ENCODE peak calls at places on chromosome 14, in seven cellular contexts. Q is Karpas-422, H is GM23248, U is GM23338, P is MM.1S, J is SK-N-SH, A is HCT116. Z is an unnamed sample. For H3K9me2, the result is how much of the 10 kb centered on the place peaks cover.

GRCh38 chr14:94119071-94119470 is 8.5 kb downstream of the IFI27 start:
- DNase-seq in Q (no peak), H (no peak), U (no peak), P (no peak), J (no peak), A (no peak), Z (no peak)

GRCh38 chr14:62118461-62118860 is 356.2 kb downstream of the SNAPC1 start:
- DNase-seq in Q (no peak), H (no peak), U (no peak), P (no peak), J (no peak), A (no peak), Z (no peak)

GRCh38 chr14:61950340-61950739 is 188.1 kb downstream of the SNAPC1 start:
- DNase-seq in Q (no peak), H (peak), U (no peak), P (no peak), J (peak), A (no peak), Z (no peak)

GRCh38 chr14:77342726-77343397 is 22.0 kb downstream of the GSTZ1 start:
- DNase-seq in Q (no peak), H (no peak), U (no peak), P (no peak), J (no peak), A (no peak), Z (no peak)

GRCh38 chr14:84546236-84546635 is 983.7 kb upstream of the FLRT2 start:
- DNase-seq in Q (no peak), H (no peak), U (no peak), P (no peak), J (no peak), A (no peak), Z (no peak)

GRCh38 chr14:61452452-61452851 is 131.1 kb downstream of the PRKCH start:
- DNase-seq in Q (no peak), H (no peak), U (no peak), P (no peak), J (no peak), A (no peak), Z (no peak)

GRCh38 chr14:84458881-84459280 is 1071.1 kb upstream of the FLRT2 start:
- DNase-seq in Q (no peak), H (no peak), U (no peak), P (no peak), J (no peak), A (no peak), Z (no peak)

GRCh38 chr14:97634786-97635185 is 837.6 kb downstream of the VRK1 start:
- DNase-seq in Q (no peak), H (peak), U (peak), P (no peak), J (no peak), A (no peak), Z (no peak)

GRCh38 chr14:39107624-39108023 is 4.6 kb upstream of the SEC23A start:
- DNase-seq in Q (peak), H (peak), U (peak), P (peak), J (peak), A (no peak), Z (peak)

GRCh38 chr14:64845878-64846277 is 33.8 kb downstream of the SPTB start:
- DNase-seq in Q (no peak), H (peak), U (peak), P (no peak), J (peak), A (no peak), Z (no peak)

GRCh38 chr14:24556756-24557155 is 19.3 kb downstream of the CTSG start:
- DNase-seq in Q (no peak), H (peak), U (no peak), P (peak), J (no peak), A (no peak), Z (no peak)

GRCh38 chr14:28704153-28704552 is 62.4 kb upstream of the FOXG1 start:
- DNase-seq in Q (no peak), H (no peak), U (no peak), P (no peak), J (no peak), A (no peak), Z (no peak)

GRCh38 chr14:68408680-68409079 is 384.2 kb downstream of the ZFP36L1 start:
- DNase-seq in Q (no peak), H (peak), U (no peak), P (no peak), J (no peak), A (no peak), Z (peak)

GRCh38 chr14:77543240-77543551 is 44.6 kb upstream of the ISM2 start:
- DNase-seq in Q (no peak), H (no peak), U (no peak), P (no peak), J (no peak), A (no peak), Z (no peak)

GRCh38 chr14:23435540-23436326 is at the start of gene MYH7:
- DNase-seq in Q (no peak), H (no peak), U (no peak), P (no peak), J (no peak), A (no peak), Z (no peak)

GRCh38 chr14:32405856-32406255 is 76.8 kb downstream of the AKAP6 start:
- DNase-seq in Q (no peak), H (no peak), U (peak), P (no peak), J (no peak), A (no peak), Z (no peak)
- H3K27ac ChIP-seq in Q (no peak), H (no peak), U (no peak), P (no peak), J (no peak), A (no peak), Z (no peak)

DNA sequence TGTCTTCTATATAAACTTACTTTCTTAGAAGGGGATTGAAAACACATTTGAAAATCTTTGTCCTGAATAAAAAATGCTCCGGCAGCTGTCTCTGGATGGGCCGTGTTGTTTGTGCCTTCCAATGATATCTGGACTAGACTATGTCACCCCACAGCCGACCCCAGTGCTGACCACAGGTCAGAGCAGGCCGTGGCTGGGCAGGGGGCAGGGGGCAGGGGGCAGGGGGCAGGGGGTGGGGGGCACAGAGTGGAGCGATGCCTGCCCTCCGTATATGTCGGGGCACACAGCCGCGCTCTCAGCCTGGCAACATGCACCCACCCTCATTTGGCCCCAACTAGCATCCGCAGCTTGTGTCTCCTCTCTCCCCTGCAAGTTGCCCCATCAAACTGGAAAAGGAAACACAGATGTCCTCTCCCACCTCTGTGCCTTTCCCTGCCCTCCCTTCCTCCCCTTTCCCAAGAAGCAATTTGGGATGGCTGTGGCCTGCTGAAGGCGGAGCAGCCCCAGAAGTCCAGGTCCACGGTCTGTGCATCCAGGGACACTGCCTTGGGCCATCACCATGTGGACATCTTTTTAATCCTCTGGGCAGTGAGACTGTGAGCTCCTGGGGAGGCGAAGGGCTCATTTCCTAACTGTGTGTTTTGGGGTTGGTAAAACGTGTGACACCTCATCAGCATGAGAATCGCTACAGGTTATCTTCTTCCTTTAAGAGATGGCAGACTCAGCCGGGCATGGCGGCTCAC is 295.7 kb upstream of the RTL1 start:
- DNase-seq in Q (no peak), H (no peak), U (no peak), P (no peak), J (peak), A (no peak), Z (no peak)
- H3K9me2 ChIP-seq in Q (under half), H (under half), U (under half), P (under half), J (under half), A (under half), Z (under half)

GRCh38 chr14:91323031-91323430 is 78.5 kb upstream of the GPR68 start:
- DNase-seq in Q (no peak), H (no peak), U (no peak), P (no peak), J (no peak), A (no peak), Z (no peak)

GRCh38 chr14:91324606-91324950 is 80.1 kb upstream of the GPR68 start:
- DNase-seq in Q (no peak), H (no peak), U (no peak), P (no peak), J (no peak), A (no peak), Z (no peak)

GRCh38 chr14:91323671-91324605 is 79.4 kb upstream of the GPR68 start:
- DNase-seq in Q (peak), H (peak), U (peak), P (peak), J (peak), A (peak), Z (peak)

GRCh38 chr14:91321131-91321530 is 76.6 kb upstream of the GPR68 start:
- DNase-seq in Q (no peak), H (no peak), U (no peak), P (no peak), J (no peak), A (no peak), Z (no peak)

DNA sequence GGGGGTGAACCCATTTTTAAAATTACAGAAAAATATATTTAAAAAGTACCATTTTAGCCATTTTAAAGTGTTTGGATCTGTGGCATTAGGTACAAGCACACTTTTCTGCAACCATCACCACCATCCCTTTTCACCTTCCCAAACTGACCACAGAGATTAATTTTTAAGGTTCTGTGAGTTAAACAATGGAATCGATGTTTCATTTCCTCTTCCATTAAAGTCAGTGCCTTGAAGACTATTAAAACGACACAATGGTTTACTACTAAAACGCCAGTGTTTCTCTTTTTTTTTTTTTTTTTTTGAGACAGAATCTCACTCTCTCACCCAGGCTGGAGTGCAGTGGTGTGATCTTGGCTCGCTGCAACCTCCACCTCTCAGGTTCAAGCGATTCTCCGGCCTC is 78.1 kb upstream of the GPR68 start:
- DNase-seq in Q (no peak), H (no peak), U (no peak), P (no peak), J (no peak), A (no peak), Z (no peak)
- H3K4me2 ChIP-seq in Q (peak), H (no peak), U (no peak), P (no peak), J (no peak), A (no peak), Z (peak)

GRCh38 chr14:100096656-100097055 is 31.4 kb downstream of the EVL start:
- DNase-seq in Q (no peak), H (peak), U (no peak), P (no peak), J (no peak), A (no peak), Z (no peak)

GRCh38 chr14:100093322-100093721 is 28.1 kb downstream of the EVL start:
- DNase-seq in Q (no peak), H (no peak), U (no peak), P (no peak), J (no peak), A (no peak), Z (no peak)

GRCh38 chr14:100102156-100102785 is 37.0 kb downstream of the EVL start:
- DNase-seq in Q (no peak), H (no peak), U (peak), P (no peak), J (no peak), A (no peak), Z (no peak)

GRCh38 chr14:100100032-100100405 is 34.8 kb downstream of the EVL start:
- DNase-seq in Q (no peak), H (no peak), U (no peak), P (no peak), J (no peak), A (no peak), Z (no peak)

GRCh38 chr14:100098171-100098570 is 32.9 kb downstream of the EVL start:
- DNase-seq in Q (no peak), H (no peak), U (no peak), P (no peak), J (no peak), A (no peak), Z (no peak)
- H3K27ac ChIP-seq in Q (no peak), H (no peak), U (no peak), P (no peak), J (no peak), A (no peak), Z (no peak)

GRCh38 chr14:102654298-102654697 is 61.8 kb downstream of the RCOR1 start:
- DNase-seq in Q (no peak), H (no peak), U (no peak), P (no peak), J (no peak), A (no peak), Z (no peak)
- H3K9me2 ChIP-seq in Q (under half), H (under half), U (under half), P (under half), J (under half), A (under half), Z (under half)

DNA sequence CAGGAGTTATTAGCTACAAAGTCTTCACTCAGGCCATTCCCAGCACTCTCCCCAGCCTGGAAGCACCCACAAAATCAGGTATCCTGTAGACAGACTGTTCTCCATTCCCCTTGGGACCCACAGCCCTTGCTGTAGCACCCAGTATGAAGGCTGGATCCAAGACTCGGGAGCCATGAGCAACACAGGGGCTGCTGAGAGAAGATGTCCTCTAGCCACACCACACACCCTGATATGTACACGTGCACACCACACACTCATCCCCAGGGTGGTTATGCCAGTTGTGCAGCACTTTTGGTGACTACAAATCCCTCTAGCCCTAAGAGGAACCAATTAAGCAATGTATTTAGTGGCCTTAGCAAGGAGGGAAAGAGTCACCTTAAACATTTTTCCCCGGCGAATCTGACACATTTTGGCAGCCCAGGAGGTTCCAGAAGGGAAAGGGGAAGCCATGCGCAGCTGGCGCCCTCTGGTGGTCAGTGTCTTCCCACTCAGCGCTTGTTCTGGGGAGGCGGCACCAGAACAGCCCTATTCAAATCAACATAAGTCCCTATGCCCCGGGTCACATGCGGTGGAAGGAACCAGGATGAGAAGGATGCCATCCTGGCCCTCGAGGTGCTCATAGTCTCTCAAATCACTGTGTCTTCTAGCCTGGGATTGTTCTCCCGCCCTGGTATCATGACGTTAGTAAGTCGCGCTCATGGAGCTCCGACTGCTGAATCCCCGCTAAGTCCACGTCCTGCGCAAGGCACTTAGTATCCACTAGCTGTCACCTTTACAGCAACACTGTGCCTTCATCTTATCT is 96.9 kb downstream of the GCH1 start:
- DNase-seq in Q (peak), H (peak), U (peak), P (peak), J (peak), A (peak), Z (peak)
- H3K4me2 ChIP-seq in Q (peak), H (peak), U (peak), P (no peak), J (peak), A (peak), Z (peak)

GRCh38 chr14:105006831-105007592 is 13.9 kb downstream of the CDCA4 start:
- DNase-seq in Q (no peak), H (no peak), U (no peak), P (no peak), J (no peak), A (no peak), Z (no peak)
- H3K27ac ChIP-seq in Q (no peak), H (no peak), U (no peak), P (no peak), J (no peak), A (no peak), Z (no peak)

DNA sequence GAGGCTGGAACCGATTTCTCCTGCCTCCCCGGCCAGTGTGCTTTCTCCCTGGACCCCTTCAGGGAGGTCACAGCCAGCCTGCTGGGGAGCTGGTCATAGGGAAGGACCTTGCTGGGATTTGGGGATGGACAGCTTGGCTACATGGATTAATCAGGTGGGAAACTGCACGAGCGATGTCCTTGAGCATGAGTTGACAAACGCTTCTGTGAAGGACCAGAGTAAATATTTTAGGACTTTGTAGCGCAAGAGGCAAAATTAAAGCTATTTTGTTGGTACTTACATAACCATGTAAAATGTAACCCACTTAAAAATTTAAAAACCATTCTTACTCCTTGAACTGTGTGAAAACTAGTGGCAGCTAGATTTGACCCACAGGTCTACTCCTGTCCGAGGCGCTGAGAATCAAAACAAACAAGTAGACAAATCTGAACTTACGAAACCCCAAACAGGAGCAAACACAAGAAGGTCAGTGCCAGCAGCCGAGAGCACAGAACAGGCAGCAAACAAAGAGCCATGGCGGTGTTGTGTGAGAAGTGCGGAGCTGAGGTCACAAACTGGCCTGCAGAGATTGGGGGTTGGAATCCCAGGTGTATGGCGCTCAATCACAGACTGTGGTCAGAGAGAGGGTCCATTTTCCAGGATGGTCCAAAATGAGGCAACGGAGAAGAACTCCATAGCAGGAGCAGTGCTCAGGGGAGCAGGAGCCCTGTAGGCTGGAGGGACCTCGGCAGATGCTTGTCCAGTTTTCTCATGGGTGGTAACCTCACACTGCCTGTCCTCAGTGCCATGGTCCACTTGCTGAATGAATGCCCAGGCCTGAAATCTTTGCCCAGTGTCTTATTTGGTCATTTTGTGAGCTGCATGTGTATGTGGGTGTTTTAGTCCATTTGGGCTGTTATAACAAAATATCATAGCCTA is 79.2 kb upstream of the CLMN start:
- DNase-seq in Q (no peak), H (no peak), U (no peak), P (no peak), J (no peak), A (no peak), Z (no peak)
- H3K9me2 ChIP-seq in Q (under half), H (under half), U (under half), P (under half), J (under half), A (under half), Z (under half)

GRCh38 chr14:102225936-102226335 is 79.0 kb downstream of the MOK start:
- DNase-seq in Q (no peak), H (no peak), U (no peak), P (no peak), J (no peak), A (no peak), Z (no peak)

GRCh38 chr14:102226356-102227125 is 78.4 kb downstream of the MOK start:
- DNase-seq in Q (no peak), H (no peak), U (no peak), P (no peak), J (peak), A (no peak), Z (no peak)

GRCh38 chr14:102227184-102227964 is 77.6 kb downstream of the MOK start:
- DNase-seq in Q (peak), H (no peak), U (no peak), P (no peak), J (no peak), A (no peak), Z (no peak)

GRCh38 chr14:102223682-102224081 is 81.3 kb downstream of the MOK start:
- DNase-seq in Q (no peak), H (no peak), U (no peak), P (no peak), J (no peak), A (no peak), Z (no peak)

DNA sequence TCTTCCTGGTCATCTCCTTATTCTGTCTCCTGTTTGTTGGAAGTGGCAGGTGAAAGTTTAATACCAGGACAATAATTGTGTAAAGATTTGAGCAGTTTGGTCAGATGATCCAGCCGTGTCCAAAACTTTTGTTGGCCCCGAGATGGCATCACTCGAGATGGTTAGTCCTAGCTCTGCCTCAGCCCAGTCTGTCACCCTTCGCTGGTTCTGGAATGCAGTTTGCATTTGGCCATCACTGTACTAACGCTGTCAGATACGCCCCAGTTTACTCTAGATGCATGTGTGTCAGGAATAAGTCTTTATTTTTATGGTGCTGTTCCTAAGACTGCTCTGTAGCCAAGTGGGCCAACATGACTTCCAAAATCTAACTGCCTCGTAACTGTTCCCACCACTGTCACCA is 79.6 kb downstream of the MOK start:
- DNase-seq in Q (no peak), H (no peak), U (no peak), P (no peak), J (no peak), A (no peak), Z (no peak)
- H3K4me2 ChIP-seq in Q (no peak), H (no peak), U (no peak), P (no peak), J (no peak), A (no peak), Z (no peak)